ENCODE peak calls at places on chromosomes 11 and 22, in six cellular contexts. One of them, this sample, is unnamed.

GRCh38 chr22:46764779-46765485 is 2.5 kb downstream of the TBC1D22A start:
- DNase-seq in tibial nerve: no peak
- DNase-seq in body of pancreas: peak
- DNase-seq in suprapubic skin: no peak
- DNase-seq in uterus: no peak
- DNase-seq in heart left ventricle: no peak
- DNase-seq in this sample: peak

GRCh38 chr11:77529685-77530084 is 55.8 kb upstream of the PAK1 start:
- DNase-seq in tibial nerve: no peak
- DNase-seq in body of pancreas: no peak
- DNase-seq in suprapubic skin: no peak
- DNase-seq in uterus: no peak
- DNase-seq in heart left ventricle: no peak
- DNase-seq in this sample: no peak

GRCh38 chr11:36455658-36456111 is 54.4 kb downstream of the TRAF6 start:
- DNase-seq in tibial nerve: peak
- DNase-seq in body of pancreas: peak
- DNase-seq in suprapubic skin: peak
- DNase-seq in uterus: peak
- DNase-seq in heart left ventricle: peak
- DNase-seq in this sample: no peak

GRCh38 chr22:37566903-37567798 is 6.9 kb downstream of the CDC42EP1 start:
- DNase-seq in tibial nerve: peak
- DNase-seq in body of pancreas: peak
- DNase-seq in suprapubic skin: peak
- DNase-seq in uterus: peak
- DNase-seq in heart left ventricle: peak
- DNase-seq in this sample: peak

GRCh38 chr11:73980001-73980960 is 2.4 kb downstream of the UCP2 start:
- DNase-seq in tibial nerve: no peak
- DNase-seq in body of pancreas: peak
- DNase-seq in suprapubic skin: no peak
- DNase-seq in uterus: no peak
- DNase-seq in heart left ventricle: no peak
- DNase-seq in this sample: peak

GRCh38 chr22:27798526-27799333 is 2.8 kb downstream of the MN1 start:
- DNase-seq in tibial nerve: no peak
- DNase-seq in body of pancreas: no peak
- DNase-seq in suprapubic skin: no peak
- DNase-seq in uterus: peak
- DNase-seq in heart left ventricle: no peak
- DNase-seq in this sample: no peak

GRCh38 chr11:116736763-116737162 is 36.0 kb downstream of the BUD13 start:
- DNase-seq in tibial nerve: no peak
- DNase-seq in body of pancreas: no peak
- DNase-seq in suprapubic skin: no peak
- DNase-seq in uterus: no peak
- DNase-seq in heart left ventricle: no peak
- DNase-seq in this sample: peak

GRCh38 chr11:12744831-12745502 is 70.7 kb downstream of the TEAD1 start:
- DNase-seq in tibial nerve: no peak
- DNase-seq in body of pancreas: no peak
- DNase-seq in suprapubic skin: no peak
- DNase-seq in uterus: no peak
- DNase-seq in heart left ventricle: peak
- DNase-seq in this sample: no peak

GRCh38 chr11:92211576-92212167 is 12.9 kb upstream of the FAT3 start:
- DNase-seq in tibial nerve: no peak
- DNase-seq in body of pancreas: peak
- DNase-seq in suprapubic skin: no peak
- DNase-seq in uterus: no peak
- DNase-seq in heart left ventricle: no peak
- DNase-seq in this sample: no peak

GRCh38 chr11:110601941-110602340 is 110.3 kb downstream of the ARHGAP20 start:
- DNase-seq in tibial nerve: no peak
- DNase-seq in body of pancreas: no peak
- DNase-seq in suprapubic skin: no peak
- DNase-seq in uterus: no peak
- DNase-seq in heart left ventricle: no peak
- DNase-seq in this sample: no peak

GRCh38 chr22:30889996-30890480 is 78.5 kb downstream of the MORC2 start:
- DNase-seq in tibial nerve: no peak
- DNase-seq in body of pancreas: no peak
- DNase-seq in suprapubic skin: peak
- DNase-seq in uterus: peak
- DNase-seq in heart left ventricle: no peak
- DNase-seq in this sample: peak

GRCh38 chr11:5624489-5625278 is at the start of gene TRIM34:
- DNase-seq in tibial nerve: peak
- DNase-seq in body of pancreas: peak
- DNase-seq in suprapubic skin: no peak
- DNase-seq in uterus: peak
- DNase-seq in heart left ventricle: peak
- DNase-seq in this sample: peak

GRCh38 chr11:80414766-80415165 is 973.9 kb upstream of the TENM4 start:
- DNase-seq in tibial nerve: no peak
- DNase-seq in body of pancreas: no peak
- DNase-seq in suprapubic skin: no peak
- DNase-seq in uterus: no peak
- DNase-seq in heart left ventricle: no peak
- DNase-seq in this sample: no peak

GRCh38 chr22:37647317-37647716 is 7.8 kb downstream of the SH3BP1 start:
- DNase-seq in tibial nerve: no peak
- DNase-seq in body of pancreas: no peak
- DNase-seq in suprapubic skin: no peak
- DNase-seq in uterus: no peak
- DNase-seq in heart left ventricle: no peak
- DNase-seq in this sample: no peak

GRCh38 chr11:32809313-32809712 is 14.9 kb upstream of the CCDC73 start:
- DNase-seq in tibial nerve: peak
- DNase-seq in body of pancreas: peak
- DNase-seq in suprapubic skin: no peak
- DNase-seq in uterus: peak
- DNase-seq in heart left ventricle: peak
- DNase-seq in this sample: peak

GRCh38 chr11:134951305-134951700 is 539.3 kb upstream of the B3GAT1 start:
- DNase-seq in tibial nerve: peak
- DNase-seq in body of pancreas: no peak
- DNase-seq in suprapubic skin: no peak
- DNase-seq in uterus: no peak
- DNase-seq in heart left ventricle: no peak
- DNase-seq in this sample: no peak

GRCh38 chr22:32561163-32561562 is 86.6 kb downstream of the FBXO7 start:
- DNase-seq in tibial nerve: no peak
- DNase-seq in body of pancreas: no peak
- DNase-seq in suprapubic skin: peak
- DNase-seq in uterus: no peak
- DNase-seq in heart left ventricle: no peak
- DNase-seq in this sample: no peak

GRCh38 chr11:96328395-96329010 is 14.5 kb downstream of the MAML2 start:
- DNase-seq in tibial nerve: no peak
- DNase-seq in body of pancreas: no peak
- DNase-seq in suprapubic skin: no peak
- DNase-seq in uterus: no peak
- DNase-seq in heart left ventricle: no peak
- DNase-seq in this sample: no peak

GRCh38 chr22:31753634-31754471 is at the start of gene DEPDC5:
- DNase-seq in tibial nerve: peak
- DNase-seq in body of pancreas: peak
- DNase-seq in suprapubic skin: peak
- DNase-seq in uterus: peak
- DNase-seq in heart left ventricle: peak
- DNase-seq in this sample: peak

GRCh38 chr11:72144807-72145565 is 9.5 kb downstream of the FOLR3 start:
- DNase-seq in tibial nerve: no peak
- DNase-seq in body of pancreas: no peak
- DNase-seq in suprapubic skin: no peak
- DNase-seq in uterus: no peak
- DNase-seq in heart left ventricle: no peak
- DNase-seq in this sample: no peak

GRCh38 chr11:11186249-11186648 is 166.8 kb downstream of the CSNK2A3 start:
- DNase-seq in tibial nerve: no peak
- DNase-seq in body of pancreas: no peak
- DNase-seq in suprapubic skin: no peak
- DNase-seq in uterus: no peak
- DNase-seq in heart left ventricle: no peak
- DNase-seq in this sample: no peak

GRCh38 chr11:128551641-128552335 is 35.6 kb downstream of the ETS1 start:
- DNase-seq in tibial nerve: no peak
- DNase-seq in body of pancreas: no peak
- DNase-seq in suprapubic skin: no peak
- DNase-seq in uterus: no peak
- DNase-seq in heart left ventricle: no peak
- DNase-seq in this sample: no peak

GRCh38 chr11:23284626-23285025 is 424.4 kb upstream of the CCDC179 start:
- DNase-seq in tibial nerve: no peak
- DNase-seq in body of pancreas: no peak
- DNase-seq in suprapubic skin: no peak
- DNase-seq in uterus: no peak
- DNase-seq in heart left ventricle: no peak
- DNase-seq in this sample: no peak

GRCh38 chr22:17152340-17152739 is 6.7 kb downstream of the HDHD5 start:
- DNase-seq in tibial nerve: no peak
- DNase-seq in body of pancreas: no peak
- DNase-seq in suprapubic skin: no peak
- DNase-seq in uterus: no peak
- DNase-seq in heart left ventricle: peak
- DNase-seq in this sample: no peak

GRCh38 chr11:20093775-20094174 is 66.5 kb downstream of the DBX1 start:
- DNase-seq in tibial nerve: no peak
- DNase-seq in body of pancreas: no peak
- DNase-seq in suprapubic skin: no peak
- DNase-seq in uterus: no peak
- DNase-seq in heart left ventricle: no peak
- DNase-seq in this sample: no peak

DNA sequence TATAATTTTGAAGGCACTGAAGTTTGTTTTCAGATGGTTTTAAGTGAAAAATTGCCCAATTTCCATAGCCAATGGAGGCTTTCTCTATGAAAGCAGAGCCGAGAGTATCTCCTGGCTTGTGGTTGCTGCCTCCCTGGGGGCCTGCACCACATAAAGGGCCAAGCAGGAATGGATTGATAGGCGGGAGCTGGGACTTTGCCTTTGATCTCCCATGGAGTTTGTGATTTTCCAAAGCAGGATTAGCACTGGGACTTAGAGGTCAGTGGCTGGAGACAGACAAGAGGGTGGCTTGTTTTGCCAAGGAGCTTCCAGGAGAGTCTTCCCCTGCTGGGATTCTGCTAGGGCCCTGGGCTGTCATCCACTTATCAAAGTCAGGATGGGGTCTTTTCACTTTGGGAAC is 40.7 kb upstream of the OLFML1 start:
- DNase-seq in tibial nerve: no peak
- DNase-seq in body of pancreas: no peak
- DNase-seq in suprapubic skin: no peak
- DNase-seq in uterus: no peak
- DNase-seq in heart left ventricle: no peak
- DNase-seq in this sample: no peak
- TF ChIP-seq POLR2A in tibial nerve: no peak
- TF ChIP-seq POLR2A in body of pancreas: no peak
- TF ChIP-seq POLR2A in suprapubic skin: no peak
- TF ChIP-seq POLR2A in uterus: no peak
- TF ChIP-seq POLR2A in heart left ventricle: no peak
- TF ChIP-seq POLR2A in this sample: no peak

DNA sequence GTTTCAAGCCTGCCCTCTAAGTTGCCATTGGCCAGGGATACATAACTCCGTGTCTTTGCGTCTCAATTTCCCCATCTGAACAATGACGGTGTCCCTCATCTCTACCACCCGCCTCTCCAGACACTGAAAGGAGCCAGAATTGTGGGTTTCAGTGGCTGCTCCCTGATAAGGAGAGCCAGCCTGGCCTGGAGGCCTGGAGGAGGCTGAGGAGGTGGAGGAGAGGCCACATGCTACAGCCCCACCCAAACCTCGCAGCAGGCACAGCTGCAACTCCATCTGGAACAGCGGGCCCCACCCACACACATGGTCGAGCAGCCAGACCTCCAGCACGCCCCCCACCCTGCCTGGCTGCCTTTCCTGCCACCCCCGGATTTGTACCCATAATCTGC is 34.4 kb upstream of the CD82 start:
- DNase-seq in tibial nerve: no peak
- DNase-seq in body of pancreas: no peak
- DNase-seq in suprapubic skin: no peak
- DNase-seq in uterus: no peak
- DNase-seq in heart left ventricle: no peak
- DNase-seq in this sample: no peak
- TF ChIP-seq POLR2A in tibial nerve: no peak
- TF ChIP-seq POLR2A in body of pancreas: no peak
- TF ChIP-seq POLR2A in suprapubic skin: no peak
- TF ChIP-seq POLR2A in uterus: no peak
- TF ChIP-seq POLR2A in heart left ventricle: no peak
- TF ChIP-seq POLR2A in this sample: no peak

GRCh38 chr11:9003573-9004309 is at the start of gene NRIP3:
- DNase-seq in tibial nerve: peak
- DNase-seq in body of pancreas: peak
- DNase-seq in suprapubic skin: peak
- DNase-seq in uterus: peak
- DNase-seq in heart left ventricle: peak
- DNase-seq in this sample: peak
- TF ChIP-seq POLR2A in tibial nerve: peak
- TF ChIP-seq POLR2A in body of pancreas: peak
- TF ChIP-seq POLR2A in suprapubic skin: no peak
- TF ChIP-seq POLR2A in uterus: no peak
- TF ChIP-seq POLR2A in heart left ventricle: no peak
- TF ChIP-seq POLR2A in this sample: no peak

GRCh38 chr22:35315141-35315854 is 15.6 kb downstream of the TOM1 start:
- DNase-seq in tibial nerve: no peak
- DNase-seq in body of pancreas: no peak
- DNase-seq in suprapubic skin: peak
- DNase-seq in uterus: peak
- DNase-seq in heart left ventricle: peak
- DNase-seq in this sample: peak

GRCh38 chr22:35319244-35319985 is 19.7 kb downstream of the TOM1 start:
- DNase-seq in tibial nerve: no peak
- DNase-seq in body of pancreas: no peak
- DNase-seq in suprapubic skin: no peak
- DNase-seq in uterus: no peak
- DNase-seq in heart left ventricle: no peak
- DNase-seq in this sample: peak

GRCh38 chr22:35317680-35318290 is 18.1 kb downstream of the TOM1 start:
- DNase-seq in tibial nerve: no peak
- DNase-seq in body of pancreas: no peak
- DNase-seq in suprapubic skin: no peak
- DNase-seq in uterus: no peak
- DNase-seq in heart left ventricle: no peak
- DNase-seq in this sample: peak

GRCh38 chr22:35315855-35316745 is 16.4 kb downstream of the TOM1 start:
- DNase-seq in tibial nerve: no peak
- DNase-seq in body of pancreas: no peak
- DNase-seq in suprapubic skin: peak
- DNase-seq in uterus: no peak
- DNase-seq in heart left ventricle: peak
- DNase-seq in this sample: peak

GRCh38 chr22:35318346-35319215 is 18.9 kb downstream of the TOM1 start:
- DNase-seq in tibial nerve: no peak
- DNase-seq in body of pancreas: no peak
- DNase-seq in suprapubic skin: no peak
- DNase-seq in uterus: no peak
- DNase-seq in heart left ventricle: no peak
- DNase-seq in this sample: peak
- TF ChIP-seq POLR2A in tibial nerve: no peak
- TF ChIP-seq POLR2A in body of pancreas: no peak
- TF ChIP-seq POLR2A in suprapubic skin: no peak
- TF ChIP-seq POLR2A in uterus: no peak
- TF ChIP-seq POLR2A in heart left ventricle: no peak
- TF ChIP-seq POLR2A in this sample: no peak

This sample was measured in spleen.